ENCODE peak calls at places on chromosomes 11 and 22, in six cellular contexts. E, F, U, Z, D and P are unnamed samples.

GRCh38 chr11:35276396-35276795 is 137.4 kb downstream of the CD44 start:
- DNase-seq in F (no peak), U (no peak), E (no peak), Z (no peak), D (no peak), P (peak)

GRCh38 chr22:20243545-20244249 is 24.4 kb downstream of the RTN4R start:
- DNase-seq in E (no peak), U (peak), F (peak), D (peak), Z (no peak), P (peak)

GRCh38 chr22:36422287-36423014 is 34.7 kb upstream of the MYH9 start:
- DNase-seq in D (no peak), E (no peak), U (no peak), Z (peak), F (no peak), P (no peak)

GRCh38 chr11:112219476-112220232 is 6.6 kb upstream of the PTS start:
- DNase-seq in U (no peak), E (no peak), Z (peak), D (no peak), F (peak), P (peak)

GRCh38 chr11:70476669-70477068 is 78.3 kb downstream of the CTTN start:
- DNase-seq in U (no peak), F (no peak), E (no peak), Z (no peak), D (no peak), P (no peak)

GRCh38 chr11:9982127-9982795 is 311.8 kb downstream of the SBF2 start:
- DNase-seq in Z (no peak), E (no peak), U (no peak), D (no peak), F (no peak), P (peak)

GRCh38 chr11:75277211-75277805 is 36.7 kb downstream of the TPBGL start:
- DNase-seq in E (no peak), F (no peak), D (no peak), Z (no peak), U (no peak), P (no peak)

GRCh38 chr22:27654536-27655445 is 146.8 kb downstream of the MN1 start:
- DNase-seq in U (no peak), F (peak), Z (peak), D (no peak), E (peak), P (peak)

GRCh38 chr11:9922806-9923205 is 258.9 kb downstream of the SWAP70 start:
- DNase-seq in E (no peak), U (no peak), D (no peak), Z (no peak), F (no peak), P (no peak)

GRCh38 chr11:47412152-47412746 is 3.9 kb downstream of the SLC39A13 start:
- DNase-seq in U (no peak), D (peak), F (peak), E (peak), Z (peak), P (peak)

GRCh38 chr11:13010737-13011342 is 1.7 kb downstream of the RASSF10 start:
- DNase-seq in Z (no peak), U (no peak), F (no peak), D (no peak), E (peak), P (no peak)

GRCh38 chr11:119298726-119299125 is 18.2 kb downstream of the MCAM start:
- DNase-seq in E (no peak), D (no peak), Z (no peak), U (no peak), F (no peak), P (no peak)

GRCh38 chr11:68525930-68526329 is 65.4 kb downstream of the PPP6R3 start:
- DNase-seq in D (no peak), U (no peak), F (no peak), Z (no peak), E (no peak), P (peak)

GRCh38 chr11:83818349-83818748 is 532.2 kb upstream of the CCDC90B start:
- DNase-seq in U (no peak), Z (no peak), F (no peak), D (no peak), E (no peak), P (peak)

GRCh38 chr11:34564807-34565241 is 51.2 kb upstream of the ELF5 start:
- DNase-seq in D (no peak), E (no peak), U (no peak), F (no peak), Z (no peak), P (peak)

GRCh38 chr11:14073821-14074529 is 111.5 kb downstream of the SPON1 start:
- DNase-seq in Z (no peak), U (no peak), E (no peak), D (no peak), F (peak), P (peak)

GRCh38 chr11:73114110-73114834 is 27.8 kb downstream of the FCHSD2 start:
- DNase-seq in D (no peak), F (no peak), Z (no peak), E (no peak), U (no peak), P (peak)

GRCh38 chr22:48975886-48976285 is 851.8 kb downstream of the BRD1 start:
- DNase-seq in E (no peak), U (no peak), F (no peak), Z (no peak), D (no peak), P (no peak)

GRCh38 chr11:85582111-85582510 is 45.0 kb downstream of the DLG2 start:
- DNase-seq in D (no peak), Z (no peak), F (no peak), U (no peak), E (no peak), P (no peak)

GRCh38 chr11:36741515-36741914 is 143.5 kb upstream of the RAG2 start:
- DNase-seq in D (no peak), Z (no peak), U (no peak), E (no peak), F (no peak), P (no peak)

GRCh38 chr11:61680622-61681191 is 516 bp downstream of the DAGLA start:
- DNase-seq in U (no peak), Z (no peak), E (no peak), D (no peak), F (no peak), P (no peak)

GRCh38 chr11:69891421-69892236 is 72.4 kb upstream of the FGF3 start:
- DNase-seq in F (peak), Z (peak), D (no peak), E (peak), U (no peak), P (no peak)

GRCh38 chr11:44889266-44889665 is 61.4 kb downstream of the TP53I11 start:
- DNase-seq in U (no peak), Z (no peak), F (no peak), E (no peak), D (no peak), P (no peak)

GRCh38 chr22:38316340-38317236 is 645 bp downstream of the CSNK1E start:
- DNase-seq in E (peak), U (no peak), F (peak), D (peak), Z (peak), P (peak)

GRCh38 chr11:95705485-95706124 is 84.0 kb downstream of the FAM76B start:
- DNase-seq in Z (peak), D (peak), E (peak), F (peak), U (peak), P (peak)

GRCh38 chr11:67495234-67496005 is 9.7 kb downstream of the PITPNM1 start:
- DNase-seq in D (no peak), E (no peak), U (no peak), Z (no peak), F (no peak), P (no peak)

GRCh38 chr22:19943665-19944026 is 2.0 kb upstream of the TXNRD2 start:
- DNase-seq in U (no peak), E (no peak), F (peak), D (no peak), Z (no peak), P (no peak)

GRCh38 chr11:33829430-33830141 is 55.3 kb upstream of the FBXO3 start:
- DNase-seq in U (peak), Z (peak), E (no peak), D (peak), F (peak), P (peak)

GRCh38 chr11:124143034-124143433 is 27.8 kb downstream of the VWA5A start:
- DNase-seq in Z (no peak), D (no peak), F (no peak), U (no peak), E (no peak), P (no peak)

GRCh38 chr11:112856591-112856990 is 104.6 kb upstream of the NCAM1 start:
- DNase-seq in Z (no peak), F (no peak), D (no peak), U (no peak), E (no peak), P (no peak)

GRCh38 chr22:49964136-49964492 is 3.5 kb downstream of the PIM3 start:
- DNase-seq in F (no peak), U (no peak), Z (no peak), D (no peak), E (no peak), P (no peak)

GRCh38 chr22:27358096-27358870 is 443.3 kb downstream of the MN1 start:
- DNase-seq in U (no peak), F (no peak), Z (no peak), D (no peak), E (no peak), P (no peak)

GRCh38 chr22:49010901-49011300 is 816.8 kb downstream of the BRD1 start:
- DNase-seq in E (no peak), F (no peak), Z (no peak), U (no peak), D (no peak), P (no peak)

GRCh38 chr11:3088806-3089205 is 31.6 kb upstream of the CARS1 start:
- DNase-seq in D (no peak), Z (no peak), U (no peak), E (no peak), F (no peak), P (no peak)

GRCh38 chr11:35953081-35953480 is 9.2 kb downstream of the LDLRAD3 start:
- DNase-seq in E (no peak), U (no peak), F (no peak), Z (no peak), D (no peak), P (peak)

GRCh38 chr11:35717043-35717442 is 54.5 kb downstream of the TRIM44 start:
- DNase-seq in E (no peak), D (no peak), Z (peak), F (no peak), U (no peak), P (peak)

GRCh38 chr11:64237484-64237951 is 3.1 kb downstream of the VEGFB start:
- DNase-seq in U (no peak), D (no peak), Z (no peak), F (no peak), E (peak), P (no peak)

GRCh38 chr22:49960967-49961600 is 512 bp downstream of the PIM3 start:
- DNase-seq in D (no peak), F (no peak), Z (peak), U (no peak), E (peak), P (no peak)

GRCh38 chr11:74255741-74256369 is 55.6 kb downstream of the P4HA3 start:
- DNase-seq in F (peak), Z (peak), U (no peak), E (no peak), D (peak), P (peak)

GRCh38 chr11:122230387-122230760 is 114.4 kb upstream of the BLID start:
- DNase-seq in F (peak), Z (no peak), D (no peak), E (no peak), U (no peak), P (no peak)

GRCh38 chr11:122226810-122227379 is 110.9 kb upstream of the BLID start:
- DNase-seq in Z (no peak), E (no peak), F (no peak), D (no peak), U (peak), P (no peak)

GRCh38 chr11:122232985-122233384 is 117.0 kb upstream of the BLID start:
- DNase-seq in F (no peak), Z (no peak), U (no peak), E (no peak), D (no peak), P (no peak)

GRCh38 chr11:122229611-122230386 is 113.8 kb upstream of the BLID start:
- DNase-seq in E (no peak), F (no peak), D (no peak), U (no peak), Z (peak), P (no peak)

GRCh38 chr11:122229078-122229477 is 113.1 kb upstream of the BLID start:
- DNase-seq in F (peak), Z (no peak), E (no peak), U (no peak), D (no peak), P (no peak)
- TF ChIP-seq CTCF in F (no peak), Z (no peak), E (no peak), U (no peak), D (no peak), P (no peak)

GRCh38 chr11:19013181-19013857 is 47.2 kb downstream of the MRGPRX2 start:
- DNase-seq in D (no peak), Z (no peak), F (no peak), E (no peak), U (no peak), P (peak)
- TF ChIP-seq CTCF in D (no peak), Z (no peak), F (no peak), E (no peak), U (no peak), P (no peak)

GRCh38 chr11:104329043-104329442 is 165.1 kb upstream of the PDGFD start:
- DNase-seq in Z (no peak), U (no peak), D (no peak), F (no peak), E (no peak), P (no peak)

GRCh38 chr11:104328514-104328912 is 164.6 kb upstream of the PDGFD start:
- DNase-seq in D (no peak), U (no peak), F (no peak), E (no peak), Z (no peak), P (no peak)

GRCh38 chr11:104327864-104328513 is 164.0 kb upstream of the PDGFD start:
- DNase-seq in D (no peak), Z (no peak), U (no peak), E (no peak), F (no peak), P (no peak)

GRCh38 chr11:104333977-104334376 is 170.0 kb upstream of the PDGFD start:
- DNase-seq in F (no peak), D (no peak), Z (peak), E (no peak), U (no peak), P (peak)

DNA sequence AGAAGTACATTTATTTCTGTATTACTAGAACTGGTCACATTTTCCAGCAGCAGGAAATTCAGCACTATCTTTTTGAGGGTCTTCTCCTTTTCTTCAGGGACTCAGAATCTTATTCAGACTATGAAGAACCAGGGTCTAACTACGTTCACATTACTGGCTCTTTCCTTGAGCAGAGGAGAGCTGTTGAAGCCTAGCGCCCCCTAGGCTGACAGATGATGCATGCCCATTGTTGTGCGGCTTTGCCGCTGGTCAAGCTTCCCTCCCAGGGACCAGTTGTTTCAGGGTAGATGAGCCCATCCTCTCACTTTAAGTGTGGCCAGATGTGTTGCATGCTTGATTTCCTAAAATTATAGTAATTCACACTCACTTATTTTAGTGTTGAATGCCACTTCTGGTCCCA is 168.2 kb upstream of the PDGFD start:
- DNase-seq in U (no peak), Z (peak), D (no peak), E (no peak), F (no peak), P (peak)
- TF ChIP-seq CTCF in U (no peak), Z (peak), D (no peak), E (peak), F (no peak), P (peak)

DNA sequence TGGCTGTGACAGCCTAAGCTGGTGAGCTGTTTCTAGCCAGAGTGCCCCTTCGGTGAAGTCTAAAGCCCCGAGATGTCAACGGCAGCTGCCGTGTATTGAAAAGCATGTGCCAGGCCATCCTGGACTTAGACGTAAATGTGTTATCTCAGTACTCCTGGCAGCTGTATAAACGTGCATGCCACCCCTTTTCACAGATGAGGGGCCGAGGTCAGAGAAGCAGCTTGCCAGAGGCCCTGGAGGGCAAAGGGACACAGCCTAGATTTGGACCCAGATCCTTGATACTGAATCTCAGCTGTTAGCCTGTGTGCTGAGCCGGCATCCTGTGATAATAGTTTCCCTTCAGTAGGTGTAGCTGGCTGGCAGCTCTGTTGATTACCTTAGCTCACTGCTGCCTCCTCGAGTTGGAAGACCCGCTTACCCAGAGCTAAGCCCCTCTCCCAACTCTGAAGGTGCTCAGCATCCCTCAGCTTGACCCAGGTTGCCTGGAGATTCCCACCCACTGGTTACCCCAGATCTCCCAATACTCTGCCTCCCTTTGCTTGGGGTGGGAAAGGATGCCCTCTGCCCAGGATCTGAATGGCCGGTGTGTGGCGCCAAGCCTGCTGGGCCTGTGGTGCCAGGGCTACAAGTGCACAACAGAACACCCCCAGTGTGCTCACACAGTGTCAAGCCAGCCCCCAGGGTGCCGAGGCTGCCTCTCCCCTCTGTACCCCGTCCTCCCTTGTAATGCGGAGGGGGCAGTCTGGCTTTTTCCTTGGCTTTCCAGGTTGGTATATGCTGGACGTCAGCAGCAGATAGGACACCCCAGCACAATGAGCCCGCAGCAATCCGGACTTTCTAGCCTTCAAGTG is 59.8 kb upstream of the WNT7B start:
- DNase-seq in D (peak), F (no peak), U (no peak), E (peak), Z (peak), P (peak)
- TF ChIP-seq CTCF in D (peak), F (no peak), U (peak), E (no peak), Z (no peak), P (peak)

GRCh38 chr11:57700425-57700824 is 11.6 kb downstream of the MED19 start:
- DNase-seq in Z (no peak), E (no peak), D (no peak), U (no peak), F (no peak), P (no peak)
- TF ChIP-seq CTCF in Z (no peak), E (no peak), D (no peak), U (no peak), F (no peak), P (no peak)